ENCODE peak calls at places on chromosomes 4 and X, in nine cellular contexts. P is T-helper 1 cell; A is sciatic nerve; H is MCF 10A; B is bronchial epithelial cell; F is sigmoid colon; V is non-pigmented ciliary epithelial cell; N is fibroblast of lung; Z is effector memory CD8-positive, alpha-beta T cell. G is an unnamed sample.

GRCh38 chr4:158259955-158260575 is 49.8 kb downstream of the TMEM144 start:
- DNase-seq in P (no peak), B (peak; percentile 36), V (no peak), F (no peak), Z (no peak), N (peak; percentile 60), H (peak; percentile 56), A (no peak), G (no peak)

GRCh38 chr4:109592367-109592766 is 32.3 kb downstream of the MCUB start:
- DNase-seq in V (no peak), P (no peak), Z (no peak), B (no peak), A (no peak), H (no peak), N (no peak), F (no peak), G (no peak)

GRCh38 chrX:10564484-10564883 is 55.9 kb downstream of the MID1 start:
- DNase-seq in H (no peak), B (no peak), Z (no peak), P (no peak), N (no peak), V (no peak), F (no peak), A (no peak), G (no peak)

GRCh38 chrX:41334866-41335589 is 1.1 kb downstream of the DDX3X start:
- DNase-seq in A (peak; percentile 86), P (peak; percentile 39), N (peak; percentile 59), F (peak; percentile 91), H (peak; percentile 67), Z (peak; percentile 39), B (no peak), V (no peak), G (no peak)

GRCh38 chrX:17027931-17028330 is 81.5 kb downstream of the REPS2 start:
- DNase-seq in P (no peak), B (no peak), F (no peak), A (no peak), N (no peak), V (no peak), H (no peak), Z (no peak), G (no peak)

GRCh38 chr4:96504386-96504785 is 664.5 kb downstream of the PDHA2 start:
- DNase-seq in N (no peak), B (peak; percentile 17), Z (no peak), A (no peak), V (no peak), F (no peak), P (no peak), H (no peak), G (no peak)

GRCh38 chr4:36177946-36178345 is 66.4 kb downstream of the ARAP2 start:
- DNase-seq in B (peak; percentile 14), Z (no peak), P (no peak), H (no peak), V (no peak), N (peak; percentile 24), F (no peak), A (no peak), G (no peak)

GRCh38 chr4:176475091-176475490 is 155.3 kb downstream of the SPCS3 start:
- DNase-seq in H (no peak), Z (no peak), P (no peak), F (no peak), A (no peak), B (no peak), V (no peak), N (no peak), G (no peak)

GRCh38 chrX:123219916-123220315 is 35.8 kb downstream of the GRIA3 start:
- DNase-seq in B (peak; percentile 0), Z (no peak), A (no peak), F (no peak), H (no peak), P (no peak), N (no peak), V (no peak), G (no peak)

GRCh38 chr4:183449193-183449888 is 4.9 kb downstream of the CDKN2AIP start:
- DNase-seq in A (no peak), Z (no peak), H (no peak), N (peak; percentile 53), F (no peak), V (peak; percentile 79), P (no peak), B (peak; percentile 25), G (no peak)

GRCh38 chr4:125951275-125951887 is 636.6 kb downstream of the FAT4 start:
- DNase-seq in H (no peak), N (peak; percentile 79), P (no peak), F (no peak), V (no peak), A (no peak), Z (no peak), B (no peak), G (no peak)

GRCh38 chrX:39757971-39758370 is 339.8 kb downstream of the BCOR start:
- DNase-seq in B (peak; percentile 13), A (no peak), V (no peak), Z (no peak), H (no peak), F (no peak), N (no peak), P (no peak), G (no peak)

GRCh38 chr4:91319869-91320268 is 983.9 kb upstream of the GRID2 start:
- DNase-seq in P (no peak), B (peak; percentile 32), N (no peak), A (no peak), V (no peak), F (no peak), Z (no peak), H (no peak), G (no peak)